ENCODE peak calls at places on chromosomes 3 and 15, in six cellular contexts. N is esophagus muscularis mucosa, F is spleen, Z is breast epithelium, Y is HCT116, K is prostate gland. C is an unnamed sample.

GRCh38 chr3:186510374-186511079 is 33.7 kb downstream of the CRYGS start:
- DNase-seq in Z (no peak), Y (no peak), N (no peak), K (no peak), F (no peak), C (no peak)

GRCh38 chr15:34318277-34319079 is 19.1 kb downstream of the SLC12A6 start:
- DNase-seq in K (peak), F (no peak), Y (peak), N (no peak), Z (peak), C (peak)

GRCh38 chr3:53694648-53695356 is 151.4 kb downstream of the CHDH start:
- DNase-seq in K (no peak), Z (no peak), F (no peak), Y (no peak), N (peak), C (peak)

GRCh38 chr15:100334905-100335304 is 6.9 kb downstream of the ADAMTS17 start:
- DNase-seq in N (peak), F (no peak), Z (no peak), K (no peak), Y (no peak), C (no peak)

GRCh38 chr15:25508369-25509002 is 69.7 kb upstream of the UBE3A start:
- DNase-seq in Y (peak), Z (no peak), K (no peak), F (no peak), N (no peak), C (no peak)

GRCh38 chr15:89244512-89244869 is 712 bp downstream of the FANCI start:
- DNase-seq in N (no peak), K (no peak), Y (no peak), F (no peak), Z (no peak), C (no peak)

GRCh38 chr3:51538115-51538458 is 432 bp upstream of the RAD54L2 start:
- DNase-seq in K (no peak), N (no peak), Z (no peak), Y (no peak), F (no peak), C (no peak)

GRCh38 chr3:107752202-107752990 is 229.6 kb downstream of the BBX start:
- DNase-seq in K (no peak), N (no peak), F (no peak), Z (no peak), Y (peak), C (no peak)

GRCh38 chr15:85805392-85805791 is 10.7 kb upstream of the KLHL25 start:
- DNase-seq in Z (no peak), F (no peak), Y (no peak), N (no peak), K (no peak), C (no peak)

GRCh38 chr15:48617619-48618018 is 27.9 kb downstream of the FBN1 start:
- DNase-seq in N (no peak), Y (no peak), F (peak), K (no peak), Z (no peak), C (peak)

GRCh38 chr3:62475940-62476339 is 102.6 kb upstream of the FEZF2 start:
- DNase-seq in F (no peak), Z (no peak), N (no peak), Y (no peak), K (no peak), C (no peak)

GRCh38 chr3:31858439-31858838 is 122.6 kb downstream of the OSBPL10 start:
- DNase-seq in Y (no peak), N (no peak), F (no peak), K (no peak), Z (no peak), C (no peak)

GRCh38 chr3:133169669-133170068 is 131.5 kb downstream of the TMEM108 start:
- DNase-seq in F (no peak), Z (no peak), K (no peak), Y (no peak), N (no peak), C (no peak)

GRCh38 chr3:36871379-36872126 is 73.3 kb downstream of the TRANK1 start:
- DNase-seq in F (no peak), N (no peak), K (no peak), Y (no peak), Z (no peak), C (no peak)

GRCh38 chr3:160368804-160369203 is 30.2 kb downstream of the IFT80 start:
- DNase-seq in K (no peak), Z (no peak), Y (no peak), N (no peak), F (no peak), C (no peak)

GRCh38 chr3:114447545-114447944 is 153.7 kb downstream of the TIGIT start:
- DNase-seq in Z (no peak), N (no peak), Y (no peak), K (no peak), F (no peak), C (no peak)

GRCh38 chr3:42544492-42545283 is 37.1 kb downstream of the SEC22C start:
- DNase-seq in Z (peak), N (no peak), Y (no peak), K (peak), F (no peak), C (peak)
- TF ChIP-seq POLR2AphosphoS5 in Z (no peak), N (peak), Y (no peak), K (peak), F (no peak), C (no peak)

DNA sequence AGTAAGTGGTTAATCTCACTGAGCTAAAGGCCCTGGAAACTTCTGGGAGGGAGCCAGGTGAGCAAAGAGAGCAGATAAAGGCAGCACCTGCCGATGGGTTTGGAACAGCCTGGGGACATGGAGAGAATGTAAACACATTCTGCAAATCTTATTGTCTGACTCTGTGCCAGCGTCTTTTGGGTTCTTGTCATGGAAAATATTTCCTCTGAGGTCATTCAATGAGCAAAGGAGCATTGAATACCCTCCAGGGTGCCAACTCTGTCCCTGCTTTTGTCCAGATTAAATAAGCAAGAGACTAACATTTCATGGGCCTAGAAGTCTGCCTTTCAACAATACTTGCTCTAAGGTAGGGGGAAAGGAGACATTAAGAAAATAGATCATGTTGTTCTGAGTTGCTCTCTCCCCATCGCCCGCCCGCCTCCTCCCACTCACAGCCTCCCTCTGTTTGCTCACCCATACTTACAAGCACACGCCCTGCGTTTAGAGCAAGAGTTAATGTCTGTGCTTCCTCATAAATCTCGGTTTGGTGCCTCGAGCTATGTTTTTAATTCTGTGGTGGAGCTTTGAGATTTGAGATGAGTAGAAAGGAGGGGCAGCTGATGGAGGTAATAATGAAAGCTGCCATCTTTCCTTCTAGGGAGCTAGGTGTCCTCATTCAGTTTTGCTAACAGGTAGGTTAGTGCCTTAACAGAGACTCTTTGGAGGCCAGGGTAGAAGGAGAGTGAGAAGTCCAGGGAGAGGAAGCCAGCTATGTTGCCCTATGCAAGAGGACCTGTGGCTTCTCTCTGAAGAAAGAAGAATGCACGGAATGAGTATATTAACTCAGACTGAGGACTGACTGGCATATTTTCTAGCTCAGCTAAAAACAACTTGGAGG is 132.9 kb downstream of the TPRG1 start:
- DNase-seq in N (no peak), Y (no peak), K (peak), Z (peak), F (no peak), C (peak)
- TF ChIP-seq POLR2A in N (no peak), Y (no peak), K (no peak), Z (no peak), F (no peak), C (no peak)

DNA sequence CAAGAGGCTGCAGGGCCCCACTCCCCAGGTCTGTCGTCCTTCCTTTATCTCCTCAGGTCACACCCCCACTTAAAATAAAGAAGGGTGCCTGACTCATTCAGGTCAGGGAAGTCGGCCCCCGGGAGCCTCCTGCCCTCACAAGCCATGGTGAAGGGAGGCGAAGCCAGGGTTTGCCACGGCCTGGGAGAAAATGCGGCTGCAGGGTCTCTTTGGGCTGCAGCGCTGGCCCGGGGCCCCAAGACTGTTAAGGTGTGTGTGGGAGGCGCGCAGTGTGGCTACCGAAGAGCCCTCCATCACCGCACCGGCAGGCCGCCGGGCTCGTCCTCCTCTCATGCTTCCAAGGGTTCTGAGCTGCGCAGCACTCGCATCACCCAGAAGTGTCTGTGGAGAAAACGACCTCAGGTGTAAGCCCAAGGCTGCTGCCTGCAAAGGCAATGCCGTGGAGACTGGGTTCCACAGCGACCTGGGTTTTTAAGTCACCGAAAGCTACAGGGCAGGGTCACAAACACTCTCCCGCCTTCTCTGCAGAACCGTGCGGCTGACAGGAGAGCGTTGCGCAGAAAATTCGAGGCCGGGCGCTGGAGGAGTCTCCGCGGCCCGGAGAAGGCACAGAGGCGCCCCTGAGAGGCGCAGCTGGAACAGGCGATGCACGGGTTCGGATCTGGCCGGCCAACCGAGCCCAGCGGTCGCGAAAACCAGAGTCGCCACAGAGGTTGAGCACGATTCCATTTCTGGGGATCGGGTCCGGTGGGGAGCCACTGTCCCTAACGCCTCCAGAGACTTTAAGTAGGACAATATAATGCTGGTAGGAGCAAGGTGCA is 8.7 kb downstream of the FOXL2 start:
- DNase-seq in F (no peak), Z (no peak), K (no peak), Y (no peak), N (no peak), C (no peak)
- H3K4me3 ChIP-seq in F (peak), Z (no peak), K (no peak), Y (no peak), N (no peak), C (no peak)

DNA sequence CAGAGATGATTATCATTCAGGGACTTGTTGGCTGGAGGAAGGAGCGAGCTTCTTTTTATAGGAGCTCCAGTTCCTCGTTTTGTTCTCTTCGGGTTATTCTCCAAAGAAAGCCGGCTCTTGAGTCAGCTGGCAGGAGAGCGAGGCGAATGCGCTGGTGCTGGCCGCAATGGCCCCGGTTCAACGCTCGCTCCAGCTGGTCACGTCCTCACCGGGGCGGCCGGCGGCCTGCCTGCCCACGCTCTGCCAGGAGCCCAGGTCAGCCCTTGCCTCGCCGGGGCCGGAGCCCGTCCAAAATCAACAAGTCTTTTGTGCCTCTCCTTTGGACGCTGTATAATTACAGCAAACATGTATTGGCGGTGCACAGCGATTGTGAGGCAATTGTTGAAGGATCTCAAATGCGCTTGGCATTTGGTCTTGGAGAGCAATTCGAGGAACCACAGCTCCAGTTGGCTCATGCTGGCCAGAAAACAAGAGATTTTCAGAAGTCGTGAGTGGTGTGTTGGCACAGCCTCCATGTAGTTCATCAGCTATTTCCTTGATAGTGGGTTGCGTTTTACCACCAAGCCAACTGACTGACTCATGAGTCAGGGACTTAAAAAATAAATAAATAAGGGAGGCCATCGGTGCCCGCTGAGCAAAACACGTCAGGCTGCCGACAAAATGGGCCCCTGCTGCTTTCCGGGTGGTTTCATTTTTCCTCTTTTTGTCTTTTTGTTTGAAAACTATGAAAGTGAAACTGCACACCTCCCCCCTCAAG is 288.5 kb downstream of the UACA start:
- DNase-seq in F (no peak), Y (peak), N (no peak), Z (peak), K (peak), C (peak)
- TF ChIP-seq POLR2AphosphoS5 in F (no peak), Y (peak), N (no peak), Z (peak), K (peak), C (peak)

DNA sequence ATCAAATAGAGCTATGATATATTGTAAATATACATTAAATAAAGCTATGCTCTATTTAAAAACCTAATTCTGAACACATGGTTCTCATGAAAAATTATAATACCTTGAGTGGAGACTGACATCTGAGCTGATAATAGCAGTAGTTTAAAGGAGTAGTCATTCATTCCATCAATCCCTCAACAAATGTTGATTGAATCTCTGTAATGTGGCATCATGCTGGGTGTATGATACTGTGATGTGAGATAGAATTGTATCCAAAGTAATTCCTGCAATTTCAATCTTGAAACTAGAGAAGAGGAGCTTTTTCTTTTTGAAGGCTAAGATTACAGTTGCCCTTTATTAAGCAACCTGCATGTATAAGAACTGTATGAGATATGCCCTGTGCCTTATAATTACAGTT is 63.1 kb downstream of the ADAMTSL3 start:
- DNase-seq in Z (no peak), K (no peak), Y (no peak), F (no peak), N (no peak), C (no peak)
- TF ChIP-seq POLR2A in Z (no peak), K (no peak), Y (no peak), F (no peak), N (no peak), C (no peak)

GRCh38 chr15:59399465-59400102 is 26.9 kb upstream of the MYO1E start:
- DNase-seq in K (no peak), N (no peak), Z (no peak), F (peak), Y (no peak), C (no peak)
- H3K4me3 ChIP-seq in K (no peak), N (no peak), Z (no peak), F (no peak), Y (no peak), C (no peak)

DNA sequence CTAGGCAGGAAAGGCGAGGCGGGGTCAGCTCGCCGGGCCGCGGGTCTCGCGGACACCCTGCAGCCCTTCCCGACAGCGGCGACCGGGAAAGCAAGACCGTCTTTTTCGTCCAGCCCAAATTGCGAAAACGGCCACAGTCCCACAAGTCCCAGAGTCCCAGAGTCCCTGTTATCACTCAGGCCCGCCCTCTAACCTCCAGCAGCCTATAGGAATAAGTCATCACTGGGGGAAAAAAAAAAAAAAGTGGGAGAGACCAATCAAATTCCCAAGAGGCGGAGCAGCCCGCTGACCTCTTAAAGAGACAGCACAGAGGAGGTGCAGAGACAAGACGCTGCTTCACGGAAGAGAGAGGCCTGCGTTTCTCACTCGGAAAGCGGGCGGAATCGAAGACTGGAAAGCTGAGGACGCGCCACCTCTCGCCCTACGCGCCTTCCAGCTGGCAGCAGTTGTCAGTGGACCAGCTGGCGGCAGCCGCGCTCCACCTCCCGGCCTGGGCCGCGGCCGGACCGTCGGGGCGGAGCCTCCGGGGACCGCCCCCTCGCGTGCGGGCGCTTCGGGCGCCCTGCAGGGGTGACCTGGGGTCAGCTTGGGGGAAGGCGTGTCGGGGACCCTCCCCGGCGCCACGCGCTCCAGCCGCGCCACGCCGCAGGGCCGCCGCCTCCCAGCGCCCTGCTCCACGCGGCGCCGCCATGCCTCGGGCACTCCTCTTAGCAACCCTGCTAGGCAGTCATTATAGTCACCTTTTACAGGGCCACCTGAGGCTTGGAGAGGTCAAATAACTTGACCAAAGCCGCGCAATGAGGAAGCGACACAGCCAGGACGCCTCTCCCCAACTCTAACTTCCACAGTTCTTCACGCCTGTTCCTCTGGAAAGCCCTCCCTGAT is at the start of gene TPRA1:
- DNase-seq in Z (peak), K (peak), F (peak), N (peak), Y (peak), C (peak)
- TF ChIP-seq POLR2AphosphoS5 in Z (peak), K (peak), F (peak), N (peak), Y (peak), C (peak)

GRCh38 chr15:81003023-81003350 is 2.3 kb downstream of the TLNRD1 start:
- DNase-seq in F (peak), K (no peak), Z (no peak), N (no peak), Y (no peak), C (no peak)
- TF ChIP-seq POLR2A in F (no peak), K (no peak), Z (no peak), N (no peak), Y (no peak), C (no peak)

DNA sequence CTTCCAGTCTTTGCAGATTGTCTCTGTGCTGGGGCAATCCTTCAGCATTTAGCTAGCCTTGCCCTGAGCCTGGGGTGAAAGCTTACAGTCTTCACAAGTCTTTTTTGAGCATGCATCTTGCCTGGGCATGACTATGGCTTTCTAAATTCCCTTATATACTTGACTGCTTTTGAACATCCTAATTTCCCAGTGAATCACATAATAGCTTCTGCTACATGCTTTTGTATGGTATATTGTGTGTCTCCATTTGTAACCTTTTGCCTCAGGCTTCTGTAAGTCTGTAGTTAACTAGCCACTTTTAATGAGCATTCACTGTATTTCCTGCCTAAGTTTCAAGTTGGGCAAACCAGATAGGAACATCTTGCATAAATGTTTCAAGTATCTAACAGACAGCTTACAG is 76.8 kb downstream of the CHCHD4 start:
- DNase-seq in N (no peak), Y (no peak), K (no peak), F (no peak), Z (no peak), C (no peak)
- H3K4me3 ChIP-seq in N (no peak), Y (no peak), K (no peak), F (no peak), Z (no peak), C (no peak)

C was measured in stomach.